ENCODE peak calls at places on chromosomes 11 and 22, in nine cellular contexts. Z is ascending aorta; B is CD8-positive, alpha-beta T cell; L is mucosa of descending colon; T is Peyer's patch; R is AG04450; P is IMR-90; F is tibial nerve; X is PC-3. S is an unnamed sample.

GRCh38 chr22:40212126-40212525 is 34.4 kb downstream of the TNRC6B start:
- DNase-seq in B (no peak), X (no peak), F (no peak), Z (no peak), P (no peak), R (no peak), L (no peak), T (no peak), S (no peak)

GRCh38 chr11:104319396-104319795 is 155.4 kb upstream of the PDGFD start:
- DNase-seq in T (no peak), L (no peak), R (no peak), X (no peak), B (no peak), P (no peak), F (no peak), Z (no peak), S (peak; percentile 42)

GRCh38 chr11:2483426-2483825 is 38.6 kb downstream of the KCNQ1 start:
- DNase-seq in T (no peak), L (no peak), F (no peak), X (no peak), B (no peak), Z (no peak), P (no peak), R (no peak), S (no peak)

GRCh38 chr22:37419916-37420655 is 7.2 kb downstream of the ELFN2 start:
- DNase-seq in T (peak; percentile 49), X (peak; percentile 53), F (no peak), R (no peak), B (peak; percentile 20), L (no peak), Z (no peak), P (peak; percentile 17), S (no peak)

GRCh38 chr11:87473174-87473573 is 435.4 kb downstream of the TMEM135 start:
- DNase-seq in F (no peak), T (no peak), P (peak; percentile 97), B (no peak), Z (no peak), X (peak; percentile 89), R (peak; percentile 87), L (no peak), S (no peak)

GRCh38 chr22:39900306-39901227 is at the start of gene GRAP2:
- DNase-seq in F (no peak), B (peak; percentile 70), X (no peak), R (no peak), P (no peak), Z (no peak), T (no peak), L (peak; percentile 45), S (no peak)

GRCh38 chr11:86687083-86687799 is 14.8 kb upstream of the ME3 start:
- DNase-seq in Z (no peak), R (no peak), L (no peak), X (no peak), F (no peak), T (no peak), P (no peak), B (no peak), S (no peak)

GRCh38 chr11:9719949-9720646 is 56.2 kb downstream of the SWAP70 start:
- DNase-seq in P (no peak), X (peak; percentile 40), L (no peak), R (no peak), F (no peak), T (no peak), B (no peak), Z (no peak), S (no peak)

GRCh38 chr11:93536346-93536871 is 6.8 kb downstream of the SMCO4 start:
- DNase-seq in R (no peak), T (no peak), Z (no peak), B (no peak), P (no peak), X (no peak), L (no peak), F (no peak), S (no peak)

GRCh38 chr11:92045325-92045724 is 179.3 kb upstream of the FAT3 start:
- DNase-seq in Z (no peak), T (no peak), L (no peak), F (no peak), B (no peak), R (no peak), X (no peak), P (no peak), S (no peak)

GRCh38 chr11:47466701-47467250 is 17.8 kb upstream of the RAPSN start:
- DNase-seq in F (no peak), L (peak; percentile 47), B (no peak), R (no peak), X (no peak), T (peak; percentile 57), P (no peak), Z (no peak), S (peak; percentile 44)

GRCh38 chr11:72155751-72156150 is 20.2 kb downstream of the FOLR3 start:
- DNase-seq in Z (no peak), R (no peak), L (no peak), P (no peak), B (no peak), T (no peak), X (no peak), F (no peak), S (no peak)

GRCh38 chr11:31240340-31240904 is 129.1 kb downstream of the DCDC1 start:
- DNase-seq in L (peak; percentile 13), F (no peak), T (no peak), R (peak; percentile 1), B (peak; percentile 4), X (peak; percentile 63), P (peak; percentile 33), Z (no peak), S (peak; percentile 26)

GRCh38 chr11:122367809-122368231 is 251.8 kb upstream of the BLID start:
- DNase-seq in L (no peak), B (no peak), Z (no peak), R (peak; percentile 45), P (peak; percentile 82), F (peak; percentile 17), X (no peak), T (no peak), S (no peak)

GRCh38 chr11:45806072-45806933 is 1.4 kb downstream of the SLC35C1 start:
- DNase-seq in Z (no peak), F (no peak), L (peak; percentile 25), X (no peak), T (no peak), R (no peak), B (no peak), P (no peak), S (no peak)

GRCh38 chr11:131658414-131658813 is 288.0 kb downstream of the NTM start:
- DNase-seq in R (no peak), P (no peak), B (no peak), Z (no peak), L (no peak), F (no peak), X (no peak), T (no peak), S (no peak)

DNA sequence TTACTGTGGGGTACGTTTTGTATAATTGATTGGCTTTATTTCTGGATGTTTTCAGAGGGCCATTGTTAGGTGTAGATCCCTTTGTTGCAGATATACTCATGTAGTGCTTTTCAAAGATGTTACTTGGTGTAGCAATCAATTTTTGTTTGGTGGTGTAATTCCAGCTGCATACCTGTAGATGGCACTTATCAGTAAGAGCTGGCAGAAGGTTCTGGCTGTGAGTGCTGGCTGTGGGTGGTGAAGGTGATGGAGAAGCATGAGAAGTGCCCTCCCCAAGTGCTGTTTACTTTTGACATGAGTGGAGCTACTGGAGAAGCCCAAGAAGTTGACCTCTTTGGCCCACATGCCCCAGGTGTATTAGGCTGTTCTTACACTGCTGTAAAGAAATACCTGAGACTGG is 1074.9 kb downstream of the FAM181B start:
- DNase-seq in Z (no peak), R (no peak), P (peak; percentile 9), B (no peak), F (no peak), L (no peak), X (peak; percentile 38), T (no peak), S (peak; percentile 19)
- TF ChIP-seq CTCF in Z (no peak), R (peak; percentile 63), P (peak; percentile 41), B (no peak), F (no peak), L (no peak), X (peak; percentile 60), T (no peak), S (peak; percentile 61)

GRCh38 chr11:831132-831864 is 1.5 kb upstream of the CD151 start:
- DNase-seq in Z (no peak), L (no peak), F (no peak), R (no peak), T (no peak), B (no peak), P (peak; percentile 80), X (no peak), S (peak; percentile 46)
- H3K4me3 ChIP-seq in Z (peak overlapping the region; percentile 56), L (no peak overlapping the region), F (no peak overlapping the region), R (peak overlapping the region; percentile 10), T (no peak overlapping the region), B (no peak overlapping the region), P (no peak overlapping the region), X (peak overlapping the region; percentile 83), S (no peak overlapping the region)

DNA sequence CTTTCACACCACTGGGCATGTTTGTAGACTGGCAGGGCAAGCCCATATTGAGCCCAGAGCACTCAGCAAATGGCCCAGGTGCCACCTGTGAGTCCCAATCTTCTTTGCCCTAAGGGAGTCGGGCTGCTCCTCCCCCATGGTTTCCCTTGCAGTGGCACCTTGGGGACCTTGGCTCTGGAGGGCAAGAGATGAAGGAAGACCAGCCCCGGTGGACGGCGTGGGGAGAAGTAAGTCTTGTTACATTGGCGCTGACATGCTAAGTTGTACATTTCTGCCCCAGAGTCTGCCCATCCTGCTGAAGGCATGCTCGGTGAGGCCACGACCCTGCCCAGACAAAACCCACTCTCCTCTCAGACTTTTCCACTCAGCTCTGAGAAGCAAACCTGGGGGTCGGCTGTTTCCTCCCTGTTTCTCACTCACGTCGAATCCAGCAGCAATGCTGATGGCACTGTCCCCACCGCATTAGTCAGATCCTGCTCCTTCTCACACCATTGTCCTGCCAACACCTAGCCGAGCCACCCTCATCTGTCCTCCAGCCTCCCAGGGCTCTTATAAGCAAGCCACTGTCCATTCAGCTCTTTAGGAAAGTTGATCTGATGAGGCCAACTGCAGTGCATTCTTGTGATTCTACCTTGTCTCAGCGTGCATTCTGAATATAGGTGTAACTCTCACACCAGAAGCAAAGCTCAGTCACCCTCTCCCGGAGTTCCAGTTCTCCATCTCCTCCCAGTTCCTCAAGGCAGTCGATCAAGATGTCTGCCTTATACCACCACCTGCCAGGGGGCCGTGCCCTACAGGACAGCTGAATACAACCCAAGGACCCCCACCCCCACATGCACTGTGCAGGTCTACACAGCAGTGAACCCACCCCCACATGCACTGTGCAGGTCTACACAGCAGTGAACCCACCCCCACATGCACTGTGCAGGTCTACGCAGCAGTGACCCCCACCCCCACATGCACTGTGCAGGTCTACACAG is 827.1 kb downstream of the TBC1D22A start:
- DNase-seq in R (no peak), L (no peak), P (no peak), X (no peak), T (peak; percentile 19), F (no peak), Z (no peak), B (no peak), S (no peak)
- H3K9me3 ChIP-seq in R (peaks cover 69% of the 10 kb centered on the region), L (no peaks in the 10 kb centered on the region), P (peaks cover 48% of the 10 kb centered on the region), X (no peaks in the 10 kb centered on the region), T (no peaks in the 10 kb centered on the region), F (no peaks in the 10 kb centered on the region), Z (no peaks in the 10 kb centered on the region), B (no peaks in the 10 kb centered on the region), S (no peaks in the 10 kb centered on the region)

GRCh38 chr11:11620966-11621880 is 582 bp downstream of the GALNT18 start:
- DNase-seq in F (no peak), L (peak; percentile 23), R (no peak), P (peak; percentile 44), T (no peak), X (peak; percentile 31), B (no peak), Z (no peak), S (no peak)
- TF ChIP-seq CTCF in F (no peak), L (no peak), R (peak; percentile 22), P (no peak), T (no peak), X (peak; percentile 20), B (no peak), Z (peak; percentile 35), S (no peak)

S was measured in BE2C.